ENCODE peak calls at places on chromosomes 16 and 17, in seven cellular contexts. F is foreskin keratinocyte; K is left lung; S is left ventricle myocardium superior; O is Panc1; W is T-helper 17 cell; L is activated CD8-positive, alpha-beta T cell treated with anti-CD3 and anti-CD28 coated beads, Interleukin-2, amount 10 ng/mL, durations not matched to agents 7 days and 5 days. V is an unnamed sample.

GRCh38 chr17:40963838-40964237 is 2.9 kb downstream of the KRT39 start:
- ATAC-seq in F (peak), K (peak), S (no peak), O (no peak), W (peak), L (no peak), V (peak)

GRCh38 chr16:75379339-75379738 is 54.0 kb downstream of the CFDP1 start:
- ATAC-seq in F (no peak), K (no peak), S (no peak), O (no peak), W (no peak), L (no peak), V (no peak)

GRCh38 chr16:29126621-29127020 is 141.8 kb downstream of the LAT start:
- ATAC-seq in F (no peak), K (no peak), S (no peak), O (no peak), W (no peak), L (no peak), V (no peak)

GRCh38 chr16:2160915-2161551 is 5.5 kb downstream of the TRAF7 start:
- ATAC-seq in F (peak), K (no peak), S (peak), O (no peak), W (no peak), L (no peak), V (peak)

GRCh38 chr16:79096246-79096645 is 504.3 kb downstream of the MAF start:
- ATAC-seq in F (no peak), K (no peak), S (no peak), O (no peak), W (no peak), L (no peak), V (no peak)

GRCh38 chr17:29394761-29395160 is 4.6 kb downstream of the TAOK1 start:
- ATAC-seq in F (no peak), K (no peak), S (no peak), O (no peak), W (no peak), L (no peak), V (no peak)

GRCh38 chr17:80931421-80932265 is 60.0 kb upstream of the CHMP6 start:
- ATAC-seq in F (no peak), K (peak), S (peak), O (no peak), W (no peak), L (no peak), V (no peak)

GRCh38 chr16:29962344-29962994 is 590 bp downstream of the TMEM219 start:
- ATAC-seq in F (peak), K (peak), S (peak), O (peak), W (no peak), L (no peak), V (peak)

GRCh38 chr16:86002178-86002577 is 103.2 kb downstream of the IRF8 start:
- ATAC-seq in F (no peak), K (no peak), S (no peak), O (no peak), W (no peak), L (no peak), V (peak)

GRCh38 chr16:1913327-1914083 is 4.7 kb downstream of the HS3ST6 start:
- ATAC-seq in F (peak), K (peak), S (peak), O (peak), W (no peak), L (no peak), V (peak)

V was measured in esophagus mucosa.